ENCODE peak calls at places on chromosomes 1 and 21, in six cellular contexts. F is astrocyte of the cerebellum, G is A549, T is neural progenitor cell, J is fibroblast of the aortic adventitia, B is AG04450. V is an unnamed sample.

GRCh38 chr1:23424171-23424959 is at the start of gene TCEA3:
- DNase-seq in J (no peak), B (no peak), T (peak; percentile 51), F (no peak), G (no peak), V (no peak)

GRCh38 chr1:201563406-201563780 is 24.5 kb downstream of the NAV1 start:
- DNase-seq in T (no peak), J (no peak), G (no peak), F (no peak), B (no peak), V (no peak)

GRCh38 chr1:222385973-222386372 is 161.9 kb downstream of the HHIPL2 start:
- DNase-seq in J (no peak), F (no peak), T (no peak), B (no peak), G (no peak), V (no peak)

GRCh38 chr1:230091473-230092231 is 24.6 kb downstream of the GALNT2 start:
- DNase-seq in G (no peak), B (no peak), J (no peak), T (no peak), F (no peak), V (no peak)

GRCh38 chr1:186760426-186760825 is 68.3 kb upstream of the PLA2G4A start:
- DNase-seq in G (no peak), T (no peak), F (no peak), J (no peak), B (no peak), V (no peak)

GRCh38 chr1:67893126-67893495 is 59.8 kb upstream of the GNG12 start:
- DNase-seq in T (no peak), F (no peak), B (no peak), J (no peak), G (no peak), V (no peak)

GRCh38 chr1:187943606-187944403 is 1115.1 kb downstream of the PLA2G4A start:
- DNase-seq in F (no peak), J (no peak), T (no peak), B (no peak), G (no peak), V (no peak)

GRCh38 chr1:63320024-63320799 is 2.2 kb upstream of the FOXD3 start:
- DNase-seq in T (peak; percentile 61), F (no peak), G (no peak), B (no peak), J (no peak), V (no peak)

GRCh38 chr1:65148548-65149390 is 766 bp downstream of the AK4 start:
- DNase-seq in J (peak; percentile 34), T (peak; percentile 61), F (no peak), B (no peak), G (peak; percentile 38), V (no peak)

GRCh38 chr1:3939242-3940080 is 39.4 kb upstream of the C1orf174 start:
- DNase-seq in G (no peak), J (no peak), F (no peak), T (no peak), B (no peak), V (no peak)

GRCh38 chr1:219661464-219662092 is 48.7 kb upstream of the ZC3H11B start:
- DNase-seq in B (no peak), J (no peak), T (no peak), F (no peak), G (no peak), V (no peak)

GRCh38 chr1:150477320-150477719 is 9.9 kb upstream of the TARS2 start:
- DNase-seq in B (no peak), G (no peak), T (no peak), J (no peak), F (no peak), V (no peak)

GRCh38 chr1:42936309-42937078 is 22.2 kb downstream of the SLC2A1 start:
- DNase-seq in J (peak; percentile 79), F (no peak), G (no peak), B (no peak), T (no peak), V (no peak)

GRCh38 chr1:223832637-223832943 is 13.2 kb downstream of the TP53BP2 start:
- DNase-seq in B (no peak), T (no peak), G (no peak), J (no peak), F (no peak), V (no peak)

GRCh38 chr21:15060776-15061175 is 4.0 kb downstream of the NRIP1 start:
- DNase-seq in B (no peak), F (no peak), G (no peak), T (no peak), J (peak; percentile 43), V (no peak)

GRCh38 chr1:15885269-15885668 is 37.8 kb downstream of the SPEN start:
- DNase-seq in B (no peak), J (no peak), G (no peak), T (no peak), F (no peak), V (no peak)

GRCh38 chr1:201982082-201982922 is at the start of gene RNPEP:
- DNase-seq in G (peak; percentile 79), F (no peak), J (peak; percentile 47), B (no peak), T (peak; percentile 81), V (no peak)

GRCh38 chr21:40245021-40245420 is 377.8 kb downstream of the PCP4 start:
- DNase-seq in J (no peak), F (no peak), T (no peak), G (no peak), B (no peak), V (no peak)

GRCh38 chr1:210692796-210693195 is 364.1 kb downstream of the HHAT start:
- DNase-seq in G (no peak), T (no peak), F (no peak), B (no peak), J (no peak), V (no peak)

GRCh38 chr1:42186172-42186571 is 21.6 kb upstream of the GUCA2A start:
- DNase-seq in B (no peak), G (no peak), T (no peak), F (peak; percentile 38), J (peak; percentile 62), V (no peak)

GRCh38 chr21:28516996-28517592 is 475.6 kb downstream of the LTN1 start:
- DNase-seq in F (no peak), J (no peak), G (peak; percentile 2), B (no peak), T (peak; percentile 90), V (no peak)

GRCh38 chr21:43574741-43575465 is 84.4 kb downstream of the HSF2BP start:
- DNase-seq in J (no peak), B (no peak), T (no peak), F (no peak), G (no peak), V (no peak)

GRCh38 chr1:161307892-161308638 is 1.7 kb downstream of the MPZ start:
- DNase-seq in T (no peak), B (no peak), F (no peak), G (no peak), J (peak; percentile 4), V (no peak)

GRCh38 chr1:41486053-41486891 is 1.8 kb upstream of the EDN2 start:
- DNase-seq in J (no peak), F (peak; percentile 24), B (no peak), T (peak; percentile 73), G (no peak), V (no peak)

DNA sequence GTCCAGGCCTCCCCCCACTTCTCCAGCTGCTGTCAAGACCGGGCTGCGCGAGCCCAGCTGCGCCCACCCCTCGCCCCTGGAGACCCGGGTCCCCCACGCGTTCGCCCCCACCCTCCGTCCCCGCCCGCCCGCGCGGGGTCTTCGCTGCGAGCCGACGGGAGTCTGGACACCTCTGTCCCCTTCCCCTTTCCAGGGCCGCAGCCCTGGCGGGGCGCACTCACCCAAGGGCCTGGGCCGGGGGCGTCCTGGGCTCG is 197 bp downstream of the RAP1GAP start:
- DNase-seq in B (no peak), J (no peak), G (no peak), T (peak; percentile 18), F (no peak), V (no peak)
- H3K4me3 ChIP-seq in B (peak overlapping the region; percentile 36), J (peak overlapping the region; percentile 35), G (peak overlapping the region; percentile 45), T (peak overlapping the region; percentile 64), F (peak overlapping the region; percentile 21), V (peak overlapping the region; percentile 5)

GRCh38 chr1:59041878-59042277 is 255.0 kb upstream of the FGGY start:
- DNase-seq in G (no peak), B (no peak), F (no peak), T (no peak), J (peak; percentile 66), V (no peak)
- TF ChIP-seq CTCF in G (no peak), B (peak; percentile 26), F (no peak), T (no peak), J (peak; percentile 6), V (peak; percentile 48)

DNA sequence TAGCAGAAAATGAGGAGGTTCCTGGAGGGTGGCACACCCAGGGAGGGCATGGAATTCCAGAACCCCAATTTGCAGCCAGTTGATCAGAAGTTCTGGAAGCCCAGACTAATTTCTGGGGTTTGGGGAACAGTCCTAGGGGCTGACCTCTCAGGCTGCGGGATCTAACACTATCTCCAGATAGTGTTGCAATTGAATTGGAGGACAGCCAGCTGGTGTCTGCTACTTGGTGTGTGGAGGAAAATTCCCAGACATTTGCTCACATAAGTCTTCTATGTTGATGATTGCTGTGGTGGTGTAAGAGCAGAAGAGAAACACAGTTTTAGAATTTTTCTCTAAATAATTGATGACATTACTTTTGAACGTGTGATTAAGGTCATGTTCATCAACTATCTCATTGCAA is 154.3 kb upstream of the RNPC3 start:
- DNase-seq in J (peak; percentile 5), F (peak; percentile 6), T (no peak), G (no peak), B (no peak), V (no peak)
- H3K4me3 ChIP-seq in J (no peak overlapping the region), F (no peak overlapping the region), T (no peak overlapping the region), G (no peak overlapping the region), B (no peak overlapping the region), V (no peak overlapping the region)

DNA sequence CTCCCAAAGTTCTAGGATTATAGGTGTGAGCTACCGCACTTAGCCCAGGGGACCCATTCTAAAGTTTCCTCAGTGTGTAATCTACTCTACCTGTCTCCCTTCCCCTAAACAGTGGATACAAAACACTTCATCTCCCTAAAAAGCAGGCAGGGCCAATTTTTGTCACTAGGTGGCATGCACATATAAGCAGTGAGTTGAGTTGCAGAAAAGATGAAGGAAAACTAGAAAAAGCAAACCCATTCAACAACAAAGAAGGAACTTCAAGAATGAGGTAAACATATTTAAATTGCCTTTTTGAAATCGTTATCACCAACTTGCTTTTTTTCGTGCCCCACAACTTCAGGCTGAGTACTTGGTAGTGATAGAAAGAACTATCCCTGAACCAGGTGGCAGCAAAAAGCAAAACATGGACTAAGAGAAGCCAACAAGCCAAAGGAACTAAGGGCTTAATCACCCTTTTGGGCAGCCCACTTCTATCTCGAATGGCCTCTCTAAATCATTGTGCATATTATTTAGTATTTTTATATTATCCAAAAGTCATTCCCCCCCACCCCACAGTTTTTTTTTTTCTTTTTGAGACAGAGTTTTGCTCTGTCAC is 19.7 kb upstream of the ALDH9A1 start:
- DNase-seq in F (peak; percentile 53), G (peak; percentile 62), B (peak; percentile 33), T (peak; percentile 66), J (peak; percentile 82), V (peak; percentile 35)
- TF ChIP-seq CTCF in F (peak; percentile 84), G (peak; percentile 86), B (peak; percentile 95), T (peak; percentile 74), J (peak; percentile 94), V (peak; percentile 82)